ENCODE peak calls at places on chromosomes 16 and 17, in seven cellular contexts. Y, R, M, Z, S, U and L are unnamed samples.

GRCh38 chr16:56743840-56744239 is 13.9 kb downstream of the NUP93 start:
- DNase-seq in Z (peak; percentile 83), M (no peak), R (no peak), S (no peak), U (no peak), Y (peak; percentile 36), L (peak; percentile 78)

GRCh38 chr16:53457670-53458069 is 23.4 kb downstream of the RBL2 start:
- DNase-seq in R (no peak), U (no peak), M (no peak), S (no peak), Z (no peak), Y (no peak), L (no peak)

GRCh38 chr17:40377832-40378231 is 13.3 kb upstream of the GJD3 start:
- DNase-seq in U (no peak), Z (no peak), Y (no peak), M (no peak), S (no peak), R (no peak), L (no peak)

GRCh38 chr16:82880361-82880760 is 253.6 kb downstream of the CDH13 start:
- DNase-seq in M (no peak), S (no peak), R (no peak), U (peak; percentile 83), Z (no peak), Y (no peak), L (peak; percentile 18)

GRCh38 chr17:15456972-15457722 is 10.3 kb downstream of the CDRT4 start:
- DNase-seq in M (peak; percentile 86), S (no peak), R (peak; percentile 61), Z (peak; percentile 99), U (no peak), Y (peak; percentile 76), L (peak; percentile 94)

GRCh38 chr16:57787519-57787905 is 14.8 kb downstream of the KIFC3 start:
- DNase-seq in Y (no peak), R (no peak), M (no peak), S (no peak), Z (no peak), U (no peak), L (no peak)

GRCh38 chr16:53844796-53845195 is 140.8 kb downstream of the FTO start:
- DNase-seq in Y (no peak), R (no peak), S (no peak), U (no peak), Z (no peak), M (peak; percentile 36), L (peak; percentile 21)

GRCh38 chr17:81494984-81495383 is 17.6 kb downstream of the ACTG1 start:
- DNase-seq in R (peak; percentile 71), M (peak; percentile 64), Y (peak; percentile 13), S (no peak), U (peak; percentile 57), Z (no peak), L (peak; percentile 42)

GRCh38 chr17:7562208-7562605 is 488 bp downstream of the SENP3 start:
- DNase-seq in Z (no peak), U (no peak), S (no peak), R (no peak), Y (no peak), M (no peak), L (no peak)